ENCODE peak calls at places on chromosomes 16 and 17, in seven cellular contexts. One of them, this sample, is unnamed.

GRCh38 chr16:27972500-27972899 is 91.0 kb downstream of the GSG1L start:
- DNase-seq in cardiac fibroblast: peak; percentile 33
- DNase-seq in H54: peak; percentile 37
- DNase-seq in kidney tubule cell: peak; percentile 62
- DNase-seq in astrocyte of the spinal cord: peak; percentile 11
- DNase-seq in amygdala: no peak
- DNase-seq in activated naive CD8-positive, alpha-beta T cell treated with anti-CD3 and anti-CD28 coated beads for 36 hours: peak; percentile 41
- DNase-seq in this sample: peak; percentile 73

GRCh38 chr16:4372578-4373355 is 1.1 kb downstream of the VASN start:
- DNase-seq in cardiac fibroblast: peak; percentile 59
- DNase-seq in astrocyte of the spinal cord: no peak
- DNase-seq in H54: no peak
- DNase-seq in amygdala: no peak
- DNase-seq in activated naive CD8-positive, alpha-beta T cell treated with anti-CD3 and anti-CD28 coated beads for 36 hours: no peak
- DNase-seq in kidney tubule cell: peak; percentile 68
- DNase-seq in this sample: no peak

GRCh38 chr17:67998466-67998865 is 2.2 kb upstream of the C17orf58 start:
- DNase-seq in kidney tubule cell: no peak
- DNase-seq in H54: no peak
- DNase-seq in activated naive CD8-positive, alpha-beta T cell treated with anti-CD3 and anti-CD28 coated beads for 36 hours: no peak
- DNase-seq in astrocyte of the spinal cord: no peak
- DNase-seq in amygdala: no peak
- DNase-seq in cardiac fibroblast: no peak
- DNase-seq in this sample: no peak

GRCh38 chr17:47907932-47908562 is 12.0 kb downstream of the SP2 start:
- DNase-seq in activated naive CD8-positive, alpha-beta T cell treated with anti-CD3 and anti-CD28 coated beads for 36 hours: no peak
- DNase-seq in cardiac fibroblast: no peak
- DNase-seq in astrocyte of the spinal cord: no peak
- DNase-seq in kidney tubule cell: no peak
- DNase-seq in amygdala: no peak
- DNase-seq in H54: no peak
- DNase-seq in this sample: no peak

GRCh38 chr16:86826931-86827330 is 248.6 kb downstream of the FOXL1 start:
- DNase-seq in amygdala: no peak
- DNase-seq in cardiac fibroblast: no peak
- DNase-seq in astrocyte of the spinal cord: peak; percentile 35
- DNase-seq in kidney tubule cell: no peak
- DNase-seq in H54: no peak
- DNase-seq in activated naive CD8-positive, alpha-beta T cell treated with anti-CD3 and anti-CD28 coated beads for 36 hours: no peak
- DNase-seq in this sample: no peak

GRCh38 chr17:34562387-34562786 is 17.0 kb upstream of the TMEM132E start:
- DNase-seq in activated naive CD8-positive, alpha-beta T cell treated with anti-CD3 and anti-CD28 coated beads for 36 hours: no peak
- DNase-seq in cardiac fibroblast: no peak
- DNase-seq in astrocyte of the spinal cord: no peak
- DNase-seq in H54: no peak
- DNase-seq in amygdala: no peak
- DNase-seq in kidney tubule cell: no peak
- DNase-seq in this sample: no peak

GRCh38 chr16:84840687-84841627 is 21.2 kb downstream of the CRISPLD2 start:
- DNase-seq in kidney tubule cell: peak; percentile 62
- DNase-seq in amygdala: no peak
- DNase-seq in activated naive CD8-positive, alpha-beta T cell treated with anti-CD3 and anti-CD28 coated beads for 36 hours: no peak
- DNase-seq in cardiac fibroblast: no peak
- DNase-seq in astrocyte of the spinal cord: no peak
- DNase-seq in H54: no peak
- DNase-seq in this sample: no peak

GRCh38 chr17:47975189-47975814 is 4.4 kb downstream of the CDK5RAP3 start:
- DNase-seq in H54: no peak
- DNase-seq in kidney tubule cell: no peak
- DNase-seq in cardiac fibroblast: no peak
- DNase-seq in amygdala: no peak
- DNase-seq in activated naive CD8-positive, alpha-beta T cell treated with anti-CD3 and anti-CD28 coated beads for 36 hours: no peak
- DNase-seq in astrocyte of the spinal cord: no peak
- DNase-seq in this sample: no peak

GRCh38 chr16:2905241-2905987 is 6.3 kb upstream of the FLYWCH1 start:
- DNase-seq in amygdala: peak; percentile 100
- DNase-seq in activated naive CD8-positive, alpha-beta T cell treated with anti-CD3 and anti-CD28 coated beads for 36 hours: peak; percentile 98
- DNase-seq in astrocyte of the spinal cord: peak; percentile 99
- DNase-seq in H54: peak; percentile 89
- DNase-seq in kidney tubule cell: peak; percentile 99
- DNase-seq in cardiac fibroblast: peak; percentile 100
- DNase-seq in this sample: peak; percentile 99

GRCh38 chr17:6110592-6110991 is 40.4 kb downstream of the WSCD1 start:
- DNase-seq in cardiac fibroblast: no peak
- DNase-seq in H54: no peak
- DNase-seq in astrocyte of the spinal cord: peak; percentile 58
- DNase-seq in kidney tubule cell: peak; percentile 69
- DNase-seq in activated naive CD8-positive, alpha-beta T cell treated with anti-CD3 and anti-CD28 coated beads for 36 hours: no peak
- DNase-seq in amygdala: no peak
- DNase-seq in this sample: no peak

GRCh38 chr17:33686171-33686570 is 393.1 kb upstream of the ASIC2 start:
- DNase-seq in astrocyte of the spinal cord: no peak
- DNase-seq in cardiac fibroblast: no peak
- DNase-seq in amygdala: no peak
- DNase-seq in H54: peak; percentile 37
- DNase-seq in kidney tubule cell: peak; percentile 12
- DNase-seq in activated naive CD8-positive, alpha-beta T cell treated with anti-CD3 and anti-CD28 coated beads for 36 hours: peak; percentile 20
- DNase-seq in this sample: no peak

GRCh38 chr17:2239882-2240430 is 63.6 kb downstream of the SMG6 start:
- DNase-seq in cardiac fibroblast: peak; percentile 83
- DNase-seq in kidney tubule cell: peak; percentile 86
- DNase-seq in H54: peak; percentile 78
- DNase-seq in astrocyte of the spinal cord: peak; percentile 93
- DNase-seq in activated naive CD8-positive, alpha-beta T cell treated with anti-CD3 and anti-CD28 coated beads for 36 hours: peak; percentile 30
- DNase-seq in amygdala: no peak
- DNase-seq in this sample: no peak

GRCh38 chr17:48500435-48501426 is 30.1 kb downstream of the HOXB1 start:
- DNase-seq in cardiac fibroblast: peak; percentile 56
- DNase-seq in astrocyte of the spinal cord: peak; percentile 56
- DNase-seq in amygdala: no peak
- DNase-seq in kidney tubule cell: no peak
- DNase-seq in activated naive CD8-positive, alpha-beta T cell treated with anti-CD3 and anti-CD28 coated beads for 36 hours: no peak
- DNase-seq in H54: no peak
- DNase-seq in this sample: no peak

GRCh38 chr17:75830168-75831031 is 13.8 kb downstream of the UNC13D start:
- DNase-seq in amygdala: no peak
- DNase-seq in kidney tubule cell: no peak
- DNase-seq in activated naive CD8-positive, alpha-beta T cell treated with anti-CD3 and anti-CD28 coated beads for 36 hours: peak; percentile 28
- DNase-seq in astrocyte of the spinal cord: no peak
- DNase-seq in H54: no peak
- DNase-seq in cardiac fibroblast: no peak
- DNase-seq in this sample: no peak

GRCh38 chr16:29807426-29808218 is 1.3 kb downstream of the MAZ start:
- DNase-seq in cardiac fibroblast: peak; percentile 96
- DNase-seq in activated naive CD8-positive, alpha-beta T cell treated with anti-CD3 and anti-CD28 coated beads for 36 hours: peak; percentile 92
- DNase-seq in amygdala: no peak
- DNase-seq in kidney tubule cell: peak; percentile 93
- DNase-seq in H54: no peak
- DNase-seq in astrocyte of the spinal cord: peak; percentile 96
- DNase-seq in this sample: peak; percentile 82

GRCh38 chr17:64323774-64324173 is 60.7 kb upstream of the TEX2 start:
- DNase-seq in H54: no peak
- DNase-seq in activated naive CD8-positive, alpha-beta T cell treated with anti-CD3 and anti-CD28 coated beads for 36 hours: peak; percentile 17
- DNase-seq in amygdala: no peak
- DNase-seq in kidney tubule cell: no peak
- DNase-seq in cardiac fibroblast: no peak
- DNase-seq in astrocyte of the spinal cord: no peak
- DNase-seq in this sample: no peak

GRCh38 chr17:31724026-31724425 is 135.0 kb downstream of the COPRS start:
- DNase-seq in activated naive CD8-positive, alpha-beta T cell treated with anti-CD3 and anti-CD28 coated beads for 36 hours: no peak
- DNase-seq in H54: peak; percentile 40
- DNase-seq in amygdala: no peak
- DNase-seq in kidney tubule cell: peak; percentile 32
- DNase-seq in cardiac fibroblast: peak; percentile 74
- DNase-seq in astrocyte of the spinal cord: peak; percentile 53
- DNase-seq in this sample: no peak

GRCh38 chr16:50213939-50214519 is 52.3 kb upstream of the ADCY7 start:
- DNase-seq in astrocyte of the spinal cord: peak; percentile 71
- DNase-seq in kidney tubule cell: peak; percentile 63
- DNase-seq in amygdala: peak; percentile 19
- DNase-seq in activated naive CD8-positive, alpha-beta T cell treated with anti-CD3 and anti-CD28 coated beads for 36 hours: no peak
- DNase-seq in cardiac fibroblast: peak; percentile 64
- DNase-seq in H54: no peak
- DNase-seq in this sample: peak; percentile 36

GRCh38 chr17:78806451-78806850 is 24.4 kb upstream of the CYTH1 start:
- DNase-seq in activated naive CD8-positive, alpha-beta T cell treated with anti-CD3 and anti-CD28 coated beads for 36 hours: no peak
- DNase-seq in astrocyte of the spinal cord: no peak
- DNase-seq in H54: no peak
- DNase-seq in amygdala: no peak
- DNase-seq in kidney tubule cell: no peak
- DNase-seq in cardiac fibroblast: no peak
- DNase-seq in this sample: no peak

GRCh38 chr17:75918112-75918445 is 13.4 kb upstream of the MRPL38 start:
- DNase-seq in activated naive CD8-positive, alpha-beta T cell treated with anti-CD3 and anti-CD28 coated beads for 36 hours: no peak
- DNase-seq in kidney tubule cell: no peak
- DNase-seq in astrocyte of the spinal cord: no peak
- DNase-seq in H54: no peak
- DNase-seq in cardiac fibroblast: no peak
- DNase-seq in amygdala: no peak
- DNase-seq in this sample: no peak

GRCh38 chr17:69326302-69327059 is 452 bp downstream of the ABCA5 start:
- DNase-seq in H54: no peak
- DNase-seq in activated naive CD8-positive, alpha-beta T cell treated with anti-CD3 and anti-CD28 coated beads for 36 hours: peak; percentile 1
- DNase-seq in astrocyte of the spinal cord: peak; percentile 45
- DNase-seq in kidney tubule cell: peak; percentile 48
- DNase-seq in amygdala: no peak
- DNase-seq in cardiac fibroblast: peak; percentile 33
- DNase-seq in this sample: no peak

GRCh38 chr17:77692571-77693161 is 265.8 kb upstream of the TNRC6C start:
- DNase-seq in cardiac fibroblast: peak; percentile 9
- DNase-seq in amygdala: no peak
- DNase-seq in kidney tubule cell: peak; percentile 28
- DNase-seq in activated naive CD8-positive, alpha-beta T cell treated with anti-CD3 and anti-CD28 coated beads for 36 hours: peak; percentile 12
- DNase-seq in astrocyte of the spinal cord: no peak
- DNase-seq in H54: peak; percentile 88
- DNase-seq in this sample: no peak

GRCh38 chr16:54936979-54937672 is 6.5 kb downstream of the IRX5 start:
- DNase-seq in kidney tubule cell: peak; percentile 60
- DNase-seq in amygdala: no peak
- DNase-seq in cardiac fibroblast: peak; percentile 47
- DNase-seq in astrocyte of the spinal cord: peak; percentile 74
- DNase-seq in H54: no peak
- DNase-seq in activated naive CD8-positive, alpha-beta T cell treated with anti-CD3 and anti-CD28 coated beads for 36 hours: no peak
- DNase-seq in this sample: no peak

GRCh38 chr17:72118588-72119279 is 2.1 kb upstream of the SOX9 start:
- DNase-seq in cardiac fibroblast: peak; percentile 91
- DNase-seq in amygdala: peak; percentile 77
- DNase-seq in astrocyte of the spinal cord: peak; percentile 91
- DNase-seq in H54: peak; percentile 81
- DNase-seq in activated naive CD8-positive, alpha-beta T cell treated with anti-CD3 and anti-CD28 coated beads for 36 hours: no peak
- DNase-seq in kidney tubule cell: peak; percentile 85
- DNase-seq in this sample: peak; percentile 58

GRCh38 chr16:30534368-30535105 is at the start of gene ZNF747:
- DNase-seq in activated naive CD8-positive, alpha-beta T cell treated with anti-CD3 and anti-CD28 coated beads for 36 hours: peak; percentile 93
- DNase-seq in H54: peak; percentile 85
- DNase-seq in kidney tubule cell: peak; percentile 90
- DNase-seq in astrocyte of the spinal cord: peak; percentile 83
- DNase-seq in cardiac fibroblast: peak; percentile 89
- DNase-seq in amygdala: peak; percentile 82
- DNase-seq in this sample: peak; percentile 70

GRCh38 chr16:30948087-30948955 is 547 bp upstream of the ORAI3 start:
- DNase-seq in activated naive CD8-positive, alpha-beta T cell treated with anti-CD3 and anti-CD28 coated beads for 36 hours: no peak
- DNase-seq in amygdala: peak; percentile 83
- DNase-seq in H54: peak; percentile 92
- DNase-seq in cardiac fibroblast: peak; percentile 99
- DNase-seq in kidney tubule cell: peak; percentile 94
- DNase-seq in astrocyte of the spinal cord: peak; percentile 98
- DNase-seq in this sample: peak; percentile 92

This sample was measured in HCT116.